ENCODE peak calls at places on chromosomes 2 and 18, in nine cellular contexts. A is GM23248, S is PC-3, V is right atrium auricular region, O is aorta, L is prostate gland, H is pancreas, Q is HAP-1, G is left ventricle myocardium inferior. P is an unnamed sample. For H3K4me1, H3K36me3 and H3K9me3, the result is how much of the 10 kb centered on the place peaks cover.

GRCh38 chr2:191643425-191643824 is 34.5 kb upstream of the NABP1 start:
- DNase-seq in G (no peak), S (no peak), O (no peak), H (no peak), L (peak), Q (no peak), V (no peak), A (no peak), P (peak)

GRCh38 chr18:79545714-79546113 is 133.9 kb upstream of the CTDP1 start:
- DNase-seq in G (no peak), V (no peak), Q (no peak), O (peak), A (no peak), S (no peak), L (no peak), H (no peak), P (no peak)

GRCh38 chr2:127371037-127371436 is 16.7 kb downstream of the MAP3K2 start:
- DNase-seq in A (no peak), O (peak), Q (peak), H (no peak), G (peak), V (peak), S (no peak), L (no peak), P (no peak)

GRCh38 chr2:241561811-241562210 is 3.3 kb downstream of the BOK start:
- DNase-seq in H (peak), Q (no peak), A (peak), G (no peak), L (peak), O (peak), V (peak), S (peak), P (no peak)

GRCh38 chr2:328761-329160 is 40.9 kb upstream of the ALKAL2 start:
- DNase-seq in Q (no peak), A (no peak), L (no peak), S (peak), V (no peak), G (no peak), H (no peak), O (no peak), P (no peak)

GRCh38 chr18:42922363-42922762 is 193.1 kb downstream of the RIT2 start:
- DNase-seq in V (no peak), O (no peak), L (no peak), A (no peak), Q (no peak), G (no peak), S (no peak), H (no peak), P (no peak)

GRCh38 chr2:226790436-226790835 is 9.2 kb downstream of the IRS1 start:
- DNase-seq in H (peak), S (no peak), Q (no peak), V (no peak), L (no peak), G (no peak), O (no peak), A (peak), P (no peak)

GRCh38 chr2:157301323-157301722 is 24.3 kb downstream of the ERMN start:
- DNase-seq in V (no peak), A (no peak), Q (no peak), S (no peak), L (no peak), O (no peak), H (no peak), G (no peak), P (peak)

GRCh38 chr2:169077674-169078240 is 8.4 kb downstream of the DHRS9 start:
- DNase-seq in S (no peak), Q (no peak), V (no peak), L (no peak), H (no peak), G (no peak), O (no peak), A (no peak), P (no peak)

GRCh38 chr2:75545387-75545786 is 15.4 kb downstream of the EVA1A start:
- DNase-seq in A (no peak), G (no peak), Q (no peak), V (no peak), S (no peak), L (no peak), H (no peak), O (no peak), P (no peak)

GRCh38 chr2:201707753-201708152 is 9.3 kb upstream of the MPP4 start:
- DNase-seq in L (no peak), O (no peak), A (peak), H (no peak), Q (no peak), G (no peak), V (no peak), S (peak), P (no peak)

GRCh38 chr2:48824116-48824515 is 68.6 kb upstream of the LHCGR start:
- DNase-seq in O (no peak), H (no peak), A (no peak), S (no peak), Q (no peak), V (no peak), G (no peak), L (no peak), P (no peak)

GRCh38 chr2:162197095-162197825 is 45.2 kb upstream of the GCG start:
- DNase-seq in A (peak), V (no peak), G (no peak), S (peak), Q (no peak), L (no peak), O (no peak), H (no peak), P (no peak)

GRCh38 chr18:74337155-74337911 is 21.7 kb downstream of the C18orf63 start:
- DNase-seq in S (no peak), H (no peak), V (no peak), G (no peak), L (no peak), O (no peak), Q (no peak), A (no peak), P (no peak)

GRCh38 chr2:25608718-25609117 is 64.7 kb downstream of the DTNB start:
- DNase-seq in A (no peak), S (no peak), L (no peak), G (no peak), H (no peak), O (no peak), Q (no peak), V (no peak), P (no peak)

GRCh38 chr18:59835656-59836379 is 64.0 kb upstream of the PMAIP1 start:
- DNase-seq in O (no peak), G (no peak), S (no peak), Q (no peak), L (no peak), V (no peak), A (no peak), H (no peak), P (no peak)

GRCh38 chr2:102422910-102423309 is at the start of gene IL18RAP:
- DNase-seq in V (no peak), G (no peak), S (no peak), Q (no peak), H (no peak), L (no peak), O (no peak), A (no peak), P (no peak)

GRCh38 chr2:144512421-144513272 is 7.3 kb downstream of the ZEB2 start:
- DNase-seq in G (no peak), A (peak), Q (no peak), L (no peak), S (no peak), H (no peak), V (no peak), O (no peak), P (no peak)

GRCh38 chr2:144511945-144512344 is 8.0 kb downstream of the ZEB2 start:
- DNase-seq in H (no peak), V (no peak), Q (peak), A (no peak), L (no peak), O (no peak), G (no peak), S (no peak), P (no peak)

GRCh38 chr2:144515425-144515693 is 4.6 kb downstream of the ZEB2 start:
- DNase-seq in G (no peak), V (no peak), H (no peak), Q (no peak), A (no peak), O (no peak), S (no peak), L (no peak), P (no peak)

GRCh38 chr2:144514731-144515424 is 5.0 kb downstream of the ZEB2 start:
- DNase-seq in V (no peak), O (no peak), Q (no peak), G (no peak), L (no peak), H (no peak), S (no peak), A (peak), P (no peak)

DNA sequence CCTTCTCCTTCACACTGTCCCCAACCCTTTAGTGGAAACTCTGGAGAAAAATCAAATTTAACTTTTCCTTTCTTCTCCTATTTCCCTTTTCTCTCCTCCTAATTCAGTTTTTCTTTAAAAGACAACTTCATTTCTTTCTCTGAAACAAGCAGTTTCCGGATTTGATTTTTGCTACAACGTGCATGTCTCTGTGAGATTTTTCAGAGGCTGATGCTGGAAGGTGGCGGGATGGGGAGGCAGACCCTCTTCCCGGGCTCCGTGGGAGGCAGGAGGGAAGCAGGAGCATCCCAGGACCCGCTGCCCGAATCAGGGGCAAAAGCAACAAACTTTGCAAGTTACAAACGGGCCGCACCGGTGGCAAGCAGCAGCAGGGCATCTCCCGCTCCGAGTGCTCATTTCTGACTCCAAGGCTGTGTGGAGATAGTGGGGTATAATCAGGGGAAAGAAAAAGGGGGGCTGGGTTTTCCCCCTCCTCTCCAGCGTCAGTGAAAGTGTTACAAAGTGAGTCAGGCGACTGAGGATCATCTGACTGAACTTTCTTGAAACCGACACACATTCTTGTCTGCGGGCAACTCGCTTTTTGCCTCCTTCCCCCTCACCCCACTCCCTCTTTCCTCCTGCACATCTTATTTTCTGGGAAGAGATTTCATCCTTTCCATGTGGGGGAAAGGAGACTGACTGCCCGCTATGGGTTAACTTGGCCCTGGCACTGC is 6.4 kb downstream of the ZEB2 start:
- DNase-seq in L (no peak), A (peak), G (no peak), H (no peak), O (no peak), Q (no peak), S (no peak), V (no peak), P (no peak)
- H3K4me1 ChIP-seq in L (under half), A (half or more), G (half or more), H (under half), O (under half), Q (half or more), S (under half), V (under half), P (under half)

GRCh38 chr2:37617119-37617892 is 54.1 kb downstream of the CDC42EP3 start:
- DNase-seq in G (no peak), Q (no peak), A (no peak), H (no peak), L (no peak), V (no peak), S (no peak), O (no peak), P (no peak)

GRCh38 chr2:37618326-37618725 is 53.1 kb downstream of the CDC42EP3 start:
- DNase-seq in G (no peak), Q (no peak), H (no peak), V (no peak), L (no peak), S (no peak), O (no peak), A (no peak), P (no peak)

GRCh38 chr2:37619230-37619956 is 52.0 kb downstream of the CDC42EP3 start:
- DNase-seq in Q (no peak), L (no peak), H (no peak), S (no peak), V (no peak), G (no peak), A (peak), O (no peak), P (no peak)

GRCh38 chr2:37621199-37621598 is 50.2 kb downstream of the CDC42EP3 start:
- DNase-seq in S (no peak), Q (no peak), L (no peak), H (no peak), O (no peak), G (no peak), A (no peak), V (no peak), P (no peak)

DNA sequence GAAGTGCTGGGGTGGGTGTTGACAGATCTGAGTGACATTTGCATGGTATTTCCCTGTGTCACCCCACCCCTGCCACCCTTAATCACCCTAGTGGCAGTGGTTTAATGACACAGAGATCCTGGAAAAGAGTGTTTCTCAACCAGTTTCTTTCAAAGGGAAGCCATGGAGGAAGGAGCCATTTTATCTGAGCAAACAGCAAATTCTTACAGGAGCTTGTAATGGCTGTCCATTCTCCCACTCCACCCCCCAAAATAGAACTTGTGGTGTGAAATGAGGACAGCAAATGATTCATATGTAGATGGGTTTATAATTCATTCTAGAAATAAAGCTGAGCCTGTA is 51.5 kb downstream of the CDC42EP3 start:
- DNase-seq in L (no peak), V (no peak), A (peak), O (no peak), G (no peak), Q (peak), S (no peak), H (no peak), P (no peak)
- H3K36me3 ChIP-seq in L (under half), V (under half), A (under half), O (under half), G (under half), Q (under half), S (under half), H (under half), P (under half)

GRCh38 chr2:128469203-128469602 is 150.5 kb upstream of the HS6ST1 start:
- DNase-seq in A (no peak), H (no peak), Q (no peak), S (peak), O (no peak), G (no peak), L (no peak), V (no peak), P (no peak)
- H3K9me3 ChIP-seq in A (under half), H (under half), Q (under half), S (under half), O (under half), G (under half), L (under half), V (under half), P (under half)

GRCh38 chr2:239259603-239260298 is 141.1 kb downstream of the HDAC4 start:
- DNase-seq in S (no peak), H (no peak), V (no peak), G (no peak), L (no peak), Q (no peak), O (peak), A (no peak), P (no peak)
- H3K4me1 ChIP-seq in S (under half), H (under half), V (half or more), G (half or more), L (under half), Q (under half), O (under half), A (under half), P (under half)

GRCh38 chr2:12728221-12728777 is 11.6 kb downstream of the TRIB2 start:
- DNase-seq in H (no peak), V (no peak), L (no peak), G (no peak), A (no peak), O (no peak), Q (no peak), S (no peak), P (peak)

GRCh38 chr2:12725238-12726187 is 8.8 kb downstream of the TRIB2 start:
- DNase-seq in V (no peak), A (no peak), O (no peak), Q (no peak), L (no peak), H (no peak), G (no peak), S (no peak), P (peak)

GRCh38 chr2:12727085-12727484 is 10.3 kb downstream of the TRIB2 start:
- DNase-seq in A (no peak), S (no peak), L (no peak), V (no peak), H (no peak), O (no peak), Q (no peak), G (no peak), P (no peak)

GRCh38 chr2:12727641-12728040 is 10.9 kb downstream of the TRIB2 start:
- DNase-seq in G (no peak), O (no peak), S (no peak), H (no peak), V (no peak), A (no peak), L (no peak), Q (no peak), P (no peak)

GRCh38 chr2:12726271-12726670 is 9.5 kb downstream of the TRIB2 start:
- DNase-seq in Q (no peak), A (no peak), H (no peak), S (no peak), V (no peak), G (no peak), O (no peak), L (no peak), P (no peak)
- H3K36me3 ChIP-seq in Q (under half), A (half or more), H (under half), S (half or more), V (half or more), G (half or more), O (under half), L (under half), P (under half)